ENCODE peak calls at places on chromosomes 13 and 19, in eight cellular contexts. N is aorta; R is Caki2; G is glutamatergic neuron; S is EL; E is activated CD4-positive, alpha-beta T cell treated with anti-CD3 and anti-CD28 coated beads, Interleukin-2, amount 50 U/mL, for 24 hours; V is WTC11; O is GOT3. C is an unnamed sample.

GRCh38 chr13:42733046-42733445 is 48.3 kb upstream of the FAM216B start:
- DNase-seq in O (no peak), N (no peak), S (no peak), V (no peak), R (no peak), E (no peak), G (no peak), C (no peak)

GRCh38 chr13:101425623-101426022 is 9.3 kb upstream of the NALCN start:
- DNase-seq in E (no peak), O (no peak), V (no peak), G (no peak), R (no peak), S (no peak), N (no peak), C (no peak)

GRCh38 chr19:7869453-7869909 is 4.7 kb downstream of the PRR36 start:
- DNase-seq in V (peak), G (peak), O (no peak), R (peak), S (peak), E (peak), N (no peak), C (peak)

GRCh38 chr13:46071590-46072249 is 19.2 kb upstream of the ZC3H13 start:
- DNase-seq in V (peak), G (no peak), R (no peak), O (no peak), E (no peak), S (no peak), N (no peak), C (no peak)

GRCh38 chr19:39223703-39224279 is 19.7 kb upstream of the SYCN start:
- DNase-seq in V (peak), O (no peak), E (no peak), G (no peak), N (no peak), S (no peak), R (peak), C (no peak)

GRCh38 chr13:50200988-50201387 is 185.7 kb downstream of the KCNRG start:
- DNase-seq in S (no peak), R (no peak), G (no peak), E (no peak), O (no peak), N (no peak), V (no peak), C (no peak)

GRCh38 chr13:26658491-26658890 is 101.0 kb downstream of the WASF3 start:
- DNase-seq in N (no peak), O (no peak), G (no peak), S (no peak), E (no peak), V (no peak), R (no peak), C (no peak)

GRCh38 chr19:12647490-12648071 is 19.0 kb downstream of the MAN2B1 start:
- DNase-seq in O (no peak), E (peak), S (peak), G (peak), N (peak), R (no peak), V (peak), C (peak)

GRCh38 chr19:6161271-6161850 is 25.9 kb downstream of the ACSBG2 start:
- DNase-seq in R (peak), E (peak), V (peak), O (no peak), G (no peak), S (peak), N (no peak), C (peak)

GRCh38 chr19:50728084-50728737 is 5.0 kb downstream of the CLEC11A start:
- DNase-seq in R (peak), O (peak), N (peak), V (peak), G (peak), E (peak), S (peak), C (peak)

GRCh38 chr19:33771308-33772101 is 25.2 kb upstream of the KCTD15 start:
- DNase-seq in N (peak), E (peak), S (peak), R (peak), V (peak), G (peak), O (no peak), C (peak)

GRCh38 chr13:77325371-77325941 is 1.4 kb downstream of the MYCBP2 start:
- DNase-seq in V (no peak), G (no peak), O (no peak), S (peak), E (no peak), R (peak), N (no peak), C (no peak)

GRCh38 chr13:19818223-19818842 is 35.6 kb upstream of the PSPC1 start:
- DNase-seq in V (peak), N (peak), O (no peak), G (peak), S (no peak), E (no peak), R (no peak), C (peak)

GRCh38 chr19:4633140-4633967 is 6.0 kb upstream of the TNFAIP8L1 start:
- DNase-seq in O (peak), S (peak), R (peak), E (peak), G (peak), N (peak), V (peak), C (peak)

GRCh38 chr19:10808937-10809655 is 26.9 kb downstream of the TMED1 start:
- DNase-seq in O (no peak), E (no peak), G (no peak), V (no peak), R (peak), N (no peak), S (peak), C (no peak)

GRCh38 chr19:3603121-3603841 is 3.4 kb downstream of the TBXA2R start:
- DNase-seq in V (no peak), R (no peak), E (no peak), O (no peak), S (peak), N (peak), G (no peak), C (peak)

GRCh38 chr13:76735641-76736040 is 150.6 kb downstream of the KCTD12 start:
- DNase-seq in G (no peak), O (no peak), S (no peak), R (no peak), N (no peak), E (no peak), V (no peak), C (no peak)

GRCh38 chr13:73722120-73722519 is 412.1 kb downstream of the KLF12 start:
- DNase-seq in R (peak), V (no peak), S (peak), O (no peak), N (no peak), E (peak), G (no peak), C (no peak)

GRCh38 chr13:98509271-98510155 is 67.4 kb downstream of the STK24 start:
- DNase-seq in G (no peak), O (no peak), E (peak), R (peak), N (peak), S (peak), V (no peak), C (no peak)

GRCh38 chr19:32570081-32570785 is 10.8 kb upstream of the PDCD5 start:
- DNase-seq in N (no peak), R (peak), O (no peak), E (peak), G (peak), S (peak), V (peak), C (no peak)

GRCh38 chr13:43304945-43305344 is 281.6 kb downstream of the DNAJC15 start:
- DNase-seq in R (no peak), E (no peak), V (no peak), N (no peak), S (no peak), O (no peak), G (no peak), C (no peak)

GRCh38 chr19:3441089-3441985 is 39.0 kb downstream of the SMIM24 start:
- DNase-seq in N (no peak), G (no peak), O (no peak), R (no peak), E (no peak), V (no peak), S (no peak), C (peak)

GRCh38 chr19:7292950-7293794 is 1.0 kb downstream of the INSR start:
- DNase-seq in V (peak), G (peak), O (no peak), N (peak), E (no peak), S (no peak), R (no peak), C (peak)

GRCh38 chr13:62092536-62092935 is 676.9 kb upstream of the PCDH20 start:
- DNase-seq in G (no peak), O (no peak), E (no peak), N (no peak), R (no peak), V (no peak), S (no peak), C (no peak)

GRCh38 chr13:32824671-32825070 is 191.6 kb upstream of the KL start:
- DNase-seq in N (no peak), S (peak), V (no peak), R (peak), G (no peak), O (no peak), E (no peak), C (no peak)

GRCh38 chr13:84654654-84655244 is 772.5 kb upstream of the SLITRK1 start:
- DNase-seq in V (peak), E (no peak), O (no peak), N (no peak), R (no peak), G (no peak), S (no peak), C (no peak)

GRCh38 chr19:4373601-4374441 is 26.5 kb downstream of the SH3GL1 start:
- DNase-seq in S (no peak), N (peak), G (no peak), V (no peak), E (no peak), R (no peak), O (no peak), C (peak)

GRCh38 chr19:2424686-2425621 is 2.4 kb downstream of the TIMM13 start:
- DNase-seq in V (peak), S (peak), R (no peak), G (peak), N (no peak), E (no peak), O (no peak), C (no peak)

GRCh38 chr19:18300930-18301717 is 19.7 kb upstream of the JUND start:
- DNase-seq in S (peak), N (peak), V (no peak), G (no peak), O (peak), E (no peak), R (peak), C (peak)

GRCh38 chr19:46192990-46193650 is 36.4 kb upstream of the IGFL1 start:
- DNase-seq in S (peak), O (no peak), V (no peak), N (no peak), R (peak), G (no peak), E (no peak), C (no peak)

GRCh38 chr13:102707465-102707864 is 12.6 kb upstream of the METTL21C start:
- DNase-seq in R (peak), V (no peak), O (no peak), N (no peak), S (peak), E (no peak), G (no peak), C (no peak)

GRCh38 chr19:17762505-17763229 is 11.4 kb downstream of the FCHO1 start:
- DNase-seq in N (peak), R (peak), S (peak), V (peak), O (peak), E (no peak), G (peak), C (no peak)

GRCh38 chr13:94646904-94647303 is 45.2 kb downstream of the GPR180 start:
- DNase-seq in G (no peak), E (no peak), R (no peak), S (no peak), V (no peak), O (no peak), N (no peak), C (no peak)